ENCODE peak calls at places on chromosomes 5 and 9, in five cellular contexts. C is NCI-H1105; X is GM23338; R is A172; L is activated naive CD4-positive, alpha-beta T cell. Q is an unnamed sample.

GRCh38 chr9:128061305-128061704 is 5.8 kb downstream of the NAIF1 start:
- DNase-seq in L (no peak), R (no peak), C (no peak), X (no peak), Q (no peak)

GRCh38 chr5:128965011-128965637 is at the start of gene SLC27A6:
- DNase-seq in X (peak), R (no peak), L (no peak), C (no peak), Q (no peak)

GRCh38 chr5:145718956-145719355 is 116.2 kb downstream of the PRELID2 start:
- DNase-seq in X (peak), R (peak), C (no peak), L (no peak), Q (no peak)

GRCh38 chr9:127558581-127559246 is 53.4 kb upstream of the STXBP1 start:
- DNase-seq in R (no peak), C (no peak), L (no peak), X (no peak), Q (peak)

GRCh38 chr5:19001054-19001453 is 986.9 kb downstream of the CDH18 start:
- DNase-seq in R (no peak), L (no peak), X (no peak), C (no peak), Q (no peak)

GRCh38 chr9:94498801-94499454 is 56.0 kb upstream of the PCAT7 start:
- DNase-seq in X (no peak), C (no peak), L (no peak), R (no peak), Q (no peak)

GRCh38 chr5:35926389-35927051 is 11.9 kb downstream of the CAPSL start:
- DNase-seq in C (peak), L (no peak), X (peak), R (peak), Q (no peak)

GRCh38 chr5:69517763-69518212 is 25.2 kb downstream of the OCLN start:
- DNase-seq in L (no peak), C (peak), X (no peak), R (peak), Q (peak)

GRCh38 chr9:95047452-95048224 is 269.9 kb downstream of the FANCC start:
- DNase-seq in C (no peak), L (no peak), X (no peak), R (no peak), Q (no peak)

GRCh38 chr9:79583957-79584654 is 12.3 kb downstream of the TLE4 start:
- DNase-seq in X (peak), R (no peak), L (no peak), C (no peak), Q (no peak)

GRCh38 chr5:35488055-35488454 is 129.6 kb upstream of the SPEF2 start:
- DNase-seq in R (no peak), X (no peak), C (no peak), L (no peak), Q (no peak)

GRCh38 chr9:138044485-138045383 is 167.2 kb downstream of the CACNA1B start:
- DNase-seq in C (no peak), L (no peak), R (no peak), X (no peak), Q (no peak)

GRCh38 chr5:123089572-123089970 is 530 bp downstream of the PRDM6 start:
- DNase-seq in X (peak), R (peak), C (no peak), L (no peak), Q (no peak)

GRCh38 chr5:116759860-116760644 is 185.4 kb upstream of the SEMA6A start:
- DNase-seq in L (no peak), X (peak), C (no peak), R (peak), Q (no peak)

GRCh38 chr5:82834151-82834550 is 243.0 kb downstream of the TMEM167A start:
- DNase-seq in X (no peak), C (no peak), R (no peak), L (no peak), Q (no peak)

GRCh38 chr5:39432687-39433086 is 7.9 kb upstream of the DAB2 start:
- DNase-seq in L (no peak), C (no peak), X (no peak), R (no peak), Q (no peak)